ENCODE peak calls at places on chromosome 11, in six cellular contexts. X is OCI-LY7, C is A549, U is HAP-1, F is colonic mucosa, P is Caco-2. N is an unnamed sample.

GRCh38 chr11:33747969-33748368 is 11.7 kb upstream of the CD59 start:
- DNase-seq in X (no peak), C (no peak), U (no peak), F (no peak), P (no peak), N (no peak)

GRCh38 chr11:31830406-31830805 is 19.3 kb upstream of the PAX6 start:
- DNase-seq in X (no peak), C (no peak), U (no peak), F (no peak), P (no peak), N (no peak)

GRCh38 chr11:94539420-94539819 is 4.3 kb upstream of the FUT4 start:
- DNase-seq in X (no peak), C (no peak), U (no peak), F (peak; percentile 71), P (peak; percentile 83), N (no peak)

GRCh38 chr11:35173011-35173511 is 34.1 kb downstream of the CD44 start:
- DNase-seq in X (peak; percentile 30), C (no peak), U (no peak), F (peak; percentile 72), P (peak; percentile 93), N (no peak)

GRCh38 chr11:59754494-59754858 is 700 bp upstream of the STX3 start:
- DNase-seq in X (peak; percentile 59), C (no peak), U (no peak), F (peak; percentile 37), P (no peak), N (no peak)

GRCh38 chr11:108432783-108433182 is 34.5 kb downstream of the C11orf65 start:
- DNase-seq in X (no peak), C (no peak), U (no peak), F (no peak), P (no peak), N (no peak)

GRCh38 chr11:36278531-36279245 is 10.5 kb downstream of the COMMD9 start:
- DNase-seq in X (no peak), C (no peak), U (no peak), F (peak; percentile 10), P (no peak), N (no peak)

GRCh38 chr11:44315947-44316387 is 6.0 kb upstream of the ALX4 start:
- DNase-seq in X (no peak), C (peak; percentile 69), U (no peak), F (no peak), P (no peak), N (no peak)

GRCh38 chr11:92311616-92312449 is 87.2 kb downstream of the FAT3 start:
- DNase-seq in X (no peak), C (no peak), U (no peak), F (no peak), P (no peak), N (no peak)

GRCh38 chr11:116547571-116547970 is 225.2 kb downstream of the BUD13 start:
- DNase-seq in X (no peak), C (no peak), U (no peak), F (no peak), P (no peak), N (no peak)

GRCh38 chr11:126485021-126485781 is 129.7 kb downstream of the ST3GAL4 start:
- DNase-seq in X (peak; percentile 54), C (no peak), U (no peak), F (no peak), P (no peak), N (no peak)

GRCh38 chr11:126153999-126154398 is 57.5 kb downstream of the RPUSD4 start:
- DNase-seq in X (no peak), C (no peak), U (no peak), F (no peak), P (no peak), N (no peak)

GRCh38 chr11:73200256-73200655 is 17.8 kb upstream of the P2RY2 start:
- DNase-seq in X (no peak), C (no peak), U (no peak), F (no peak), P (no peak), N (no peak)
- H3K4me1 ChIP-seq in X (no peaks in the 10 kb centered on the region), C (peaks cover 29% of the 10 kb centered on the region), U (no peaks in the 10 kb centered on the region), F (peaks cover 8% of the 10 kb centered on the region), P (peaks cover 92% of the 10 kb centered on the region), N (no peaks in the 10 kb centered on the region)

GRCh38 chr11:65493367-65494176 is 5.3 kb upstream of the MALAT1 start:
- DNase-seq in X (no peak), C (peak; percentile 61), U (no peak), F (peak; percentile 90), P (peak; percentile 85), N (no peak)

GRCh38 chr11:65491614-65492386 is 7.0 kb upstream of the MALAT1 start:
- DNase-seq in X (peak; percentile 64), C (peak; percentile 49), U (peak; percentile 68), F (peak; percentile 91), P (no peak), N (no peak)

GRCh38 chr11:65492387-65492636 is 6.5 kb upstream of the MALAT1 start:
- DNase-seq in X (no peak), C (no peak), U (no peak), F (no peak), P (no peak), N (no peak)

GRCh38 chr11:65491163-65491465 is 7.7 kb upstream of the MALAT1 start:
- DNase-seq in X (no peak), C (no peak), U (no peak), F (no peak), P (no peak), N (no peak)

DNA sequence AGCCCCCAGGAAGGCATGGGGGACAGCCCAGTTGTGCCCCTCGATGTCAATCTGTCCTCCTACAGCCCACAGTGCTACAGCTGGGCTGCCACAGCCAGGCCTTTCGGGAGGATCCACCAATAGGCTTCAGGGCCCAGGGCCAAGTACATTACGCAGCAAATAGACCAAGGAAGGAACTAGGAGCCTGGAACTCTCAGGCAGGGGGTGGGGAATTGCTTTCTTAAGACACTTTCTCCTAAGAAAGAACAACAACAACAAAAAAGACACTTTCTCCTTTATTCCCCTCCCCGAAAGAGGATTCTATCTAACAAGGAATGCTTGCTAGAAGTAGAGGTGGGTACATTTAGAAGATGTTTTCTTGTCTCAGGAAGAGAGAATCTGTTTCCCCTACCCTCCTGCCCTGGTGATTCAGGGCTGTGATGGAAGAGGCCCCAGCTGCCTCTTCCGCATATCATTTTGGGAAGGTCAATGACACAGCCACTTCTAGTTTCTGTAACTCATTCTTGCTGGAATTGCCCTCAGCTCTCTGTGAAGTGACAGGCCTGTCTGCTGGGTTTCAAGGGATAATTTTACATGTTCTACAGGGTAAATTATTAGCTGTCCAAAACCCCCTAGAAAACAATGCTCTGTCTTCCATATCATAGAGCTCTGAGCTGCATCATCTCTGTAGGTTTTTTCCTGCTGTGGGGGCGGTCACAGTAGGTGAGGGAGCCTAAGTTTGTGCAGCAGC is 6.0 kb upstream of the MALAT1 start:
- DNase-seq in X (peak; percentile 57), C (no peak), U (no peak), F (peak; percentile 88), P (no peak), N (no peak)
- H3K4me3 ChIP-seq in X (peak overlapping the region; percentile 42), C (no peak overlapping the region), U (no peak overlapping the region), F (no peak overlapping the region), P (no peak overlapping the region), N (no peak overlapping the region)

DNA sequence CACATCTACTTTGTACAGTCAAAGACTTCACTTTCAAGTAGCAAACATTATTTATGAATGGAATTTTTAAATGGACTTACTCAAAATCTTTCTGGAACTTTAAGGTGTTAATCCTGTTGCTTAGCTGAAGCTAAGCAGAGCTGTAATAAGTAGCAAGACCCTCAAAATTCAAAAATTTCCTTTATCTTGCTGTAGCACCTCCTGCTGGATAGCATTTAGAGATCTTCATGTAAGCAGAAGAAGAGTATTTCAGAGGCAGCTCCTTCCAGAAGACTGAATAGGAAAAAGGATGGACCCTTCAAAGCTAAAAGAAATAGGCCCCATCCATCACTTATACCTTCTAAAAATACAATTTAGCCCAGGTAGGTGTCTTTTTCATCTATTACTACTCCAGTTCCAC is 3.4 kb downstream of the PHF21A start:
- DNase-seq in X (peak; percentile 44), C (no peak), U (no peak), F (no peak), P (no peak), N (no peak)
- H3K4me1 ChIP-seq in X (peaks cover 48% of the 10 kb centered on the region), C (peaks cover 28% of the 10 kb centered on the region), U (peaks cover 35% of the 10 kb centered on the region), F (no peaks in the 10 kb centered on the region), P (peaks cover 3% of the 10 kb centered on the region), N (peaks cover 63% of the 10 kb centered on the region)

GRCh38 chr11:8203980-8204379 is 35.2 kb upstream of the RIC3 start:
- DNase-seq in X (no peak), C (no peak), U (no peak), F (no peak), P (no peak), N (no peak)

GRCh38 chr11:8207080-8208000 is 38.5 kb upstream of the RIC3 start:
- DNase-seq in X (no peak), C (no peak), U (no peak), F (no peak), P (no peak), N (no peak)

GRCh38 chr11:8205566-8205965 is 36.7 kb upstream of the RIC3 start:
- DNase-seq in X (no peak), C (no peak), U (no peak), F (no peak), P (no peak), N (no peak)

GRCh38 chr11:8204596-8204995 is 35.8 kb upstream of the RIC3 start:
- DNase-seq in X (no peak), C (no peak), U (no peak), F (no peak), P (no peak), N (no peak)

GRCh38 chr11:8206251-8207079 is 37.6 kb upstream of the RIC3 start:
- DNase-seq in X (no peak), C (no peak), U (no peak), F (peak; percentile 32), P (no peak), N (no peak)
- H3K4me3 ChIP-seq in X (no peak overlapping the region), C (no peak overlapping the region), U (no peak overlapping the region), F (no peak overlapping the region), P (no peak overlapping the region), N (no peak overlapping the region)

GRCh38 chr11:45669956-45670355 is 4.5 kb upstream of the CHST1 start:
- DNase-seq in X (no peak), C (no peak), U (no peak), F (no peak), P (no peak), N (no peak)
- H3K4me1 ChIP-seq in X (no peaks in the 10 kb centered on the region), C (peaks cover 4% of the 10 kb centered on the region), U (no peaks in the 10 kb centered on the region), F (no peaks in the 10 kb centered on the region), P (no peaks in the 10 kb centered on the region), N (peaks cover 4% of the 10 kb centered on the region)

DNA sequence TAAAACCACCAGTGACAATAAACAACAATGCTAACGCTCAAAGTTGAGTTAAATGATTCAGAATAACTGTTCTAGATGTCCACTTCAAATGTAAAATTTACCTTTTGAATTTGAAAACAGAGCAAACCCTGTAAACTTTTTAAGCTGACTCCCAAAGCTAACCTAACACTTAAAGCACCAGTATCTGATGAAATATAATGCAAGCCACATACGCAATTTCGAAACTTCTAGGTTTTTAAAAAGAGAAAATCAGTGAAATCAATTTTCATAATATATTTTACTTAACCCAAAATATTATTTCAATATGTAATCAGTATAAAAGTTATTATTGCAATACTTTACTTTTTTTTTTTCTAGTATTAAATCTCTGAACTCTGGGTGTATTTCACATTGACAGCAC is 71.3 kb downstream of the PLEKHA7 start:
- DNase-seq in X (no peak), C (no peak), U (peak; percentile 53), F (no peak), P (no peak), N (no peak)
- H3K4me3 ChIP-seq in X (no peak overlapping the region), C (no peak overlapping the region), U (no peak overlapping the region), F (no peak overlapping the region), P (no peak overlapping the region), N (no peak overlapping the region)

DNA sequence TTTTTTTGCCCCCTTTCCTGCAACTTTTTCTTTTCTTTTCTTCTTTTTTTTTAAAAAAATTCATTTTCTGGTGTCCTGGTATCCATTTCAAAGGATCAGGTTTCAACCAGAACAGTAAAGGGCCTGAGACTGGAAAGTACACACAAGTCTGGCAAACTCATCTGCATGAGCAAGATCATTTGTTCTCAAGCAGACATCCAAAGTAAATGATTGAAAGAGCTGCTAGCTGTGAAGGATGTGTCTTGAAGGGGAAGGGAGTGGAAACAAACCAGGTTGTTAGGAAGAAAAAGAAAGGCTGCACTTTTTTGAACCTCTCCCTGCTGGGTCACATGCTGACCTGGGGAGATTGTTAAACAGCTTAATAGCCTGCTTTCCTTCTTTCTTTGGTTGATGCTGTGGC is 5.3 kb downstream of the YAP1 start:
- DNase-seq in X (no peak), C (peak; percentile 56), U (peak; percentile 86), F (peak; percentile 42), P (peak; percentile 78), N (no peak)
- H3K4me1 ChIP-seq in X (no peaks in the 10 kb centered on the region), C (peaks cover 65% of the 10 kb centered on the region), U (peaks cover 61% of the 10 kb centered on the region), F (peaks cover 9% of the 10 kb centered on the region), P (peaks cover 69% of the 10 kb centered on the region), N (peaks cover 5% of the 10 kb centered on the region)